ENCODE peak calls at places on chromosomes 11 and 22, in eight cellular contexts. W is OCI-LY7; P is DND-41; A is CD8-positive, alpha-beta T cell; V is heart left ventricle; U is HCT116; H is endodermal cell; T is thoracic aorta. R is an unnamed sample.

GRCh38 chr11:129778877-129779276 is 36.8 kb upstream of the TMEM45B start:
- DNase-seq in W (no peak), P (no peak), A (no peak), V (no peak), U (no peak), H (no peak), T (no peak), R (no peak)

GRCh38 chr11:102177974-102178631 is 67.9 kb downstream of the YAP1 start:
- DNase-seq in W (no peak), P (no peak), A (no peak), V (no peak), U (peak; percentile 87), H (no peak), T (no peak), R (no peak)

GRCh38 chr11:46489668-46490560 is 98.3 kb upstream of the CHRM4 start:
- DNase-seq in W (peak; percentile 68), P (peak; percentile 44), A (peak; percentile 13), V (no peak), U (peak; percentile 46), H (peak; percentile 66), T (no peak), R (no peak)

GRCh38 chr11:95584180-95584579 is 205.4 kb downstream of the FAM76B start:
- DNase-seq in W (no peak), P (no peak), A (no peak), V (no peak), U (no peak), H (no peak), T (no peak), R (no peak)

GRCh38 chr11:65592840-65593517 is 2.6 kb downstream of the KCNK7 start:
- DNase-seq in W (no peak), P (no peak), A (no peak), V (no peak), U (no peak), H (peak; percentile 70), T (no peak), R (no peak)

GRCh38 chr22:46149493-46149997 is 781 bp upstream of the PPARA start:
- DNase-seq in W (peak; percentile 10), P (peak; percentile 69), A (peak; percentile 36), V (peak; percentile 80), U (no peak), H (peak; percentile 83), T (no peak), R (peak; percentile 80)

GRCh38 chr11:12410006-12410728 is 32.8 kb downstream of the PARVA start:
- DNase-seq in W (no peak), P (no peak), A (no peak), V (no peak), U (no peak), H (peak; percentile 74), T (no peak), R (no peak)

GRCh38 chr11:36488096-36488495 is 22.0 kb downstream of the TRAF6 start:
- DNase-seq in W (peak; percentile 33), P (peak; percentile 57), A (no peak), V (no peak), U (no peak), H (no peak), T (no peak), R (no peak)

GRCh38 chr11:62931501-62932278 is 10.5 kb upstream of the CHRM1 start:
- DNase-seq in W (no peak), P (no peak), A (no peak), V (no peak), U (no peak), H (peak; percentile 77), T (no peak), R (no peak)

GRCh38 chr22:50343541-50343935 is 411 bp downstream of the PPP6R2 start:
- DNase-seq in W (no peak), P (no peak), A (no peak), V (no peak), U (no peak), H (no peak), T (no peak), R (no peak)

GRCh38 chr22:50340157-50340879 is 2.8 kb upstream of the PPP6R2 start:
- DNase-seq in W (no peak), P (no peak), A (no peak), V (no peak), U (no peak), H (peak; percentile 61), T (no peak), R (no peak)

GRCh38 chr22:50341977-50342650 is 1.0 kb upstream of the PPP6R2 start:
- DNase-seq in W (peak; percentile 88), P (peak; percentile 88), A (peak; percentile 92), V (peak; percentile 90), U (peak; percentile 70), H (peak; percentile 97), T (peak; percentile 72), R (peak; percentile 91)

GRCh38 chr22:50346415-50346945 is 3.4 kb downstream of the PPP6R2 start:
- DNase-seq in W (no peak), P (no peak), A (no peak), V (no peak), U (no peak), H (no peak), T (no peak), R (no peak)

DNA sequence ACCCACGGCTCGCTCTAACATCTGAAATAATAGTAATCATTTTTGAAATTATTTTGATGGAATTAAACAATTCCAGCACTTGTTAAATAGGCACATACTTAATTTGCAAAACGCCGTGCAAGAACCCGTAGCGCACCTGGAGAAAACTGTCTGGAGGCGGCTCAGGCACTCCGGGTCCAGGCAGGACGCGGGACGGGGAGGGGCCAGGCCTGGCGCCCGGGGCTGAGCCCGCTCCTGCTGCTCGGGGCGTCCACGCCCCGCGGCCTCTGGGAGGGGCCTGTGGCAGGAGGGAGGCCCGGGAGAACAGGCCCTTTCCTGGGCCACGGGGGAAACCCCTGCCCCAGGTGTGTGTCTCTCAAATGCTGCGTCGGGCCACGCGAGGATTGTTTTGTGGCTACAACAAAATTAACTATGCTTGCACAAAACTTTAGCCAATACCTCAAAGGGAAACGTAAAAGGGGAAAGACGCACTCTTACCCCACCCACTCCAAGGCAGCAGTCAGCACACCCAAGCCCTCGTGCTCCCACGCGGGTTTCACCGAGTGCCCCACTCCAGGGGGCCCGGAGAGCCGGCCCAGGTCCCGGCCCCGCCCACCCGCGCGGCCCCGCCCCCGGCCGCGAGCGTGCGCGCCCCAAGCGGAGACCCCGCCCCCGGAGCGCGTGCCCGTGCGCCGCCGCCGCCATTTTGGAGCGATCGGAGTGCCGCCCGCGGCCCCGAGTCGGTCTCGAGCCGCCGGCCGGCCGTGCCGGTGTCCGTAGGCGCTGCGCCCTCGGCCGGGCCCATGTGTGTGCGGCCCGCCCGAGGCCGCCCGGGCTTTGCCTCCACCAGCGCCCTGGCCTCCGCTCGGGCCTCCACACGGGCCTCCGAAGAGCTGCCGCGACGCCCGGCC is at the start of gene PPP6R2:
- DNase-seq in W (peak; percentile 85), P (peak; percentile 84), A (peak; percentile 91), V (peak; percentile 90), U (no peak), H (peak; percentile 93), T (no peak), R (peak; percentile 93)
- TF ChIP-seq CTCF in W (peak; percentile 47), P (no peak), A (peak; percentile 34), V (no peak), U (no peak), H (peak; percentile 16), T (no peak), R (no peak)

GRCh38 chr11:10579700-10580099 is 11.2 kb upstream of the LYVE1 start:
- DNase-seq in W (no peak), P (no peak), A (no peak), V (no peak), U (no peak), H (no peak), T (no peak), R (no peak)
- H3K4me1 ChIP-seq in W (no peaks in the 10 kb centered on the region), P (no peaks in the 10 kb centered on the region), A (no peaks in the 10 kb centered on the region), V (no peaks in the 10 kb centered on the region), U (no peaks in the 10 kb centered on the region), H (peaks cover 11% of the 10 kb centered on the region), T (peaks cover 9% of the 10 kb centered on the region), R (no peaks in the 10 kb centered on the region)

DNA sequence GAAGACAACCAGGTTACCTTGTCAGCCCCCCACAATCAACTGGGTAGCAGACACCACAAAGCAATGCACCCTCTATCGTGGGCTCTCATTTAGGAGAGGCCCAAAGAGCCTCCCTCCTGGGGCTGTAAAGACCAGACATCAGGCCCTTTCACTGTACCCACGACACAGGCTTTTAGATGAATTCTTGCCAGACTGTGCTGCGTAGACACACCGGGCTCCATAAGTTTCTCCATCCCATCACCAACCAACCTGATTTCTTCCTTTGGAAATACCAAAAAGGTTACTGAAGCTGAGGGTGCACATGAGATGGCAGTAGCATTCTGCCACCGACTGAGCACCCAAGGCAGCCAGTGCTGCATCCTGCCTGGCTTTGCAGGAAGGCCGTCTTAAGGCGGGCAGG is 46.4 kb upstream of the SLC25A1 start:
- DNase-seq in W (no peak), P (no peak), A (no peak), V (no peak), U (no peak), H (no peak), T (no peak), R (no peak)
- H3K36me3 ChIP-seq in W (no peaks in the 10 kb centered on the region), P (peaks cover 32% of the 10 kb centered on the region), A (no peaks in the 10 kb centered on the region), V (peaks cover 75% of the 10 kb centered on the region), U (no peaks in the 10 kb centered on the region), H (peaks cover 8% of the 10 kb centered on the region), T (peaks cover 7% of the 10 kb centered on the region), R (no peaks in the 10 kb centered on the region)

GRCh38 chr22:42308887-42309468 is 38.5 kb upstream of the TCF20 start:
- DNase-seq in W (no peak), P (no peak), A (no peak), V (no peak), U (no peak), H (no peak), T (no peak), R (no peak)
- TF ChIP-seq CTCF in W (no peak), P (no peak), A (no peak), V (no peak), U (no peak), H (peak; percentile 54), T (no peak), R (no peak)

GRCh38 chr11:67354314-67355022 is 1.1 kb upstream of the POLD4 start:
- DNase-seq in W (no peak), P (no peak), A (no peak), V (peak; percentile 75), U (peak; percentile 92), H (peak; percentile 86), T (peak; percentile 87), R (peak; percentile 85)
- H3K4me1 ChIP-seq in W (peaks cover 69% of the 10 kb centered on the region), P (peaks cover 38% of the 10 kb centered on the region), A (peaks cover 45% of the 10 kb centered on the region), V (peaks cover 22% of the 10 kb centered on the region), U (peaks cover 55% of the 10 kb centered on the region), H (peaks cover 35% of the 10 kb centered on the region), T (peaks cover 50% of the 10 kb centered on the region), R (peaks cover 57% of the 10 kb centered on the region)

GRCh38 chr11:116207349-116207748 is 565.4 kb downstream of the BUD13 start:
- DNase-seq in W (no peak), P (no peak), A (no peak), V (no peak), U (no peak), H (no peak), T (no peak), R (no peak)

GRCh38 chr11:116199182-116199581 is 573.6 kb downstream of the BUD13 start:
- DNase-seq in W (no peak), P (no peak), A (no peak), V (peak; percentile 74), U (no peak), H (no peak), T (no peak), R (no peak)

GRCh38 chr11:116207781-116208180 is 565.0 kb downstream of the BUD13 start:
- DNase-seq in W (no peak), P (no peak), A (no peak), V (no peak), U (no peak), H (no peak), T (no peak), R (no peak)

GRCh38 chr11:116202922-116203321 is 569.9 kb downstream of the BUD13 start:
- DNase-seq in W (no peak), P (no peak), A (no peak), V (no peak), U (no peak), H (no peak), T (no peak), R (no peak)
- H3K36me3 ChIP-seq in W (no peaks in the 10 kb centered on the region), P (no peaks in the 10 kb centered on the region), A (no peaks in the 10 kb centered on the region), V (no peaks in the 10 kb centered on the region), U (no peaks in the 10 kb centered on the region), H (no peaks in the 10 kb centered on the region), T (no peaks in the 10 kb centered on the region), R (no peaks in the 10 kb centered on the region)